ENCODE peak calls at places on chromosome 18, in nine cellular contexts. One of them, this sample, is unnamed.
A peak's percentile ranks its signal among the peaks of the same experiment; 100 is the strongest.

GRCh38 chr18:34592961-34593382 is 117.1 kb upstream of the DTNA start:
- DNase-seq in A549: no peak
- DNase-seq in right lobe of liver: no peak
- DNase-seq in HepG2: no peak
- DNase-seq in ovary: peak; percentile 47
- DNase-seq in NB4: no peak
- DNase-seq in adrenal gland: peak; percentile 61
- DNase-seq in HCT116: no peak
- DNase-seq in prostate gland: peak; percentile 14
- DNase-seq in this sample: no peak

GRCh38 chr18:59008302-59008974 is 131.2 kb upstream of the SEC11C start:
- DNase-seq in HCT116: peak; percentile 26
- DNase-seq in ovary: no peak
- DNase-seq in prostate gland: peak; percentile 58
- DNase-seq in NB4: no peak
- DNase-seq in A549: peak; percentile 94
- DNase-seq in HepG2: no peak
- DNase-seq in adrenal gland: no peak
- DNase-seq in right lobe of liver: no peak
- DNase-seq in this sample: no peak

GRCh38 chr18:21074336-21075323 is 37.0 kb downstream of the ROCK1 start:
- DNase-seq in HCT116: peak; percentile 2
- DNase-seq in A549: no peak
- DNase-seq in right lobe of liver: no peak
- DNase-seq in adrenal gland: no peak
- DNase-seq in prostate gland: peak; percentile 17
- DNase-seq in ovary: no peak
- DNase-seq in HepG2: no peak
- DNase-seq in NB4: no peak
- DNase-seq in this sample: no peak

GRCh38 chr18:80034852-80035406 is 695 bp downstream of the RBFA start:
- DNase-seq in adrenal gland: no peak
- DNase-seq in HCT116: no peak
- DNase-seq in right lobe of liver: no peak
- DNase-seq in A549: no peak
- DNase-seq in NB4: peak; percentile 25
- DNase-seq in HepG2: no peak
- DNase-seq in ovary: no peak
- DNase-seq in prostate gland: no peak
- DNase-seq in this sample: no peak

GRCh38 chr18:11798271-11798670 is 52.9 kb upstream of the CHMP1B start:
- DNase-seq in prostate gland: no peak
- DNase-seq in ovary: no peak
- DNase-seq in NB4: no peak
- DNase-seq in A549: no peak
- DNase-seq in HepG2: peak; percentile 30
- DNase-seq in right lobe of liver: no peak
- DNase-seq in adrenal gland: no peak
- DNase-seq in HCT116: no peak
- DNase-seq in this sample: no peak

GRCh38 chr18:56373601-56374000 is 264.8 kb downstream of the TXNL1 start:
- DNase-seq in NB4: no peak
- DNase-seq in adrenal gland: no peak
- DNase-seq in ovary: no peak
- DNase-seq in HepG2: no peak
- DNase-seq in right lobe of liver: no peak
- DNase-seq in HCT116: no peak
- DNase-seq in prostate gland: no peak
- DNase-seq in A549: no peak
- DNase-seq in this sample: no peak

GRCh38 chr18:78721986-78722385 is 257.6 kb upstream of the SALL3 start:
- DNase-seq in NB4: no peak
- DNase-seq in ovary: no peak
- DNase-seq in HepG2: no peak
- DNase-seq in right lobe of liver: peak; percentile 20
- DNase-seq in prostate gland: no peak
- DNase-seq in HCT116: no peak
- DNase-seq in adrenal gland: no peak
- DNase-seq in A549: no peak
- DNase-seq in this sample: no peak

GRCh38 chr18:13298262-13298661 is 79.7 kb downstream of the LDLRAD4 start:
- DNase-seq in ovary: no peak
- DNase-seq in right lobe of liver: no peak
- DNase-seq in A549: no peak
- DNase-seq in adrenal gland: no peak
- DNase-seq in NB4: no peak
- DNase-seq in HCT116: no peak
- DNase-seq in prostate gland: no peak
- DNase-seq in HepG2: no peak
- DNase-seq in this sample: no peak

GRCh38 chr18:72738136-72738535 is 129.7 kb downstream of the NETO1 start:
- DNase-seq in ovary: no peak
- DNase-seq in A549: no peak
- DNase-seq in NB4: no peak
- DNase-seq in adrenal gland: no peak
- DNase-seq in prostate gland: no peak
- DNase-seq in HCT116: no peak
- DNase-seq in right lobe of liver: no peak
- DNase-seq in HepG2: no peak
- DNase-seq in this sample: no peak

GRCh38 chr18:63155910-63156773 is 163.4 kb downstream of the BCL2 start:
- DNase-seq in ovary: no peak
- DNase-seq in A549: no peak
- DNase-seq in adrenal gland: no peak
- DNase-seq in prostate gland: no peak
- DNase-seq in NB4: no peak
- DNase-seq in HCT116: no peak
- DNase-seq in HepG2: no peak
- DNase-seq in right lobe of liver: no peak
- DNase-seq in this sample: no peak

GRCh38 chr18:70195852-70196434 is 9.5 kb downstream of the RTTN start:
- DNase-seq in adrenal gland: peak; percentile 20
- DNase-seq in ovary: no peak
- DNase-seq in right lobe of liver: no peak
- DNase-seq in HepG2: peak; percentile 35
- DNase-seq in NB4: peak; percentile 53
- DNase-seq in A549: peak; percentile 62
- DNase-seq in prostate gland: peak; percentile 10
- DNase-seq in HCT116: no peak
- DNase-seq in this sample: no peak

GRCh38 chr18:45621068-45621511 is 5.8 kb downstream of the SLC14A2 start:
- DNase-seq in NB4: peak; percentile 57
- DNase-seq in HepG2: peak; percentile 14
- DNase-seq in right lobe of liver: no peak
- DNase-seq in adrenal gland: peak; percentile 44
- DNase-seq in A549: peak; percentile 22
- DNase-seq in prostate gland: no peak
- DNase-seq in HCT116: peak; percentile 28
- DNase-seq in ovary: peak; percentile 44
- DNase-seq in this sample: no peak

GRCh38 chr18:36152781-36153180 is 23.1 kb downstream of the ELP2 start:
- DNase-seq in HCT116: no peak
- DNase-seq in right lobe of liver: no peak
- DNase-seq in adrenal gland: no peak
- DNase-seq in NB4: no peak
- DNase-seq in ovary: no peak
- DNase-seq in A549: no peak
- DNase-seq in prostate gland: no peak
- DNase-seq in HepG2: no peak
- DNase-seq in this sample: no peak

GRCh38 chr18:26103579-26103978 is 13.2 kb upstream of the SS18 start:
- DNase-seq in adrenal gland: no peak
- DNase-seq in prostate gland: no peak
- DNase-seq in right lobe of liver: no peak
- DNase-seq in HCT116: peak; percentile 43
- DNase-seq in HepG2: peak; percentile 4
- DNase-seq in A549: peak; percentile 39
- DNase-seq in ovary: no peak
- DNase-seq in NB4: peak; percentile 18
- DNase-seq in this sample: no peak

DNA sequence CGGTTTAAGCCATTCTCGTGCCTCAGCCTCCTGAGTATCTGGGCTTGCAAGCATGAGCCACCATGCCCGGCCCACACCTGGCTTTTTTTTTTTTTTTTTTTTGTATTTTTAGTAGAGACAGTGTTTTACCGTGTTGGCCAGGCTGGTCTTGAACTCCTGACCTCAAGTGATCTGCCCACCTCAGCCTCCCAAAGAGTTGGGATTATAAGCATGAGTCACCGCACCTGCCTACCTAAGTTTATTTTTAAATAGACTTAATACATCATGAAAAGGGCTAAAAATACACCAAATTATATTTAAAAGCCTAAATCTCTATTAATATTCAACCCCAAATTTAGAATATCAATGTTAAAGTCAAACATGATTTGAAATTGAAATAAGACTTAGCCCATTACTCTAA is 250.8 kb upstream of the MC4R start:
- DNase-seq in prostate gland: no peak
- DNase-seq in right lobe of liver: no peak
- DNase-seq in ovary: no peak
- DNase-seq in A549: no peak
- DNase-seq in NB4: no peak
- DNase-seq in HepG2: no peak
- DNase-seq in HCT116: no peak
- DNase-seq in adrenal gland: no peak
- DNase-seq in this sample: no peak
- H3K4me3 ChIP-seq in prostate gland: no peak overlapping the region
- H3K4me3 ChIP-seq in right lobe of liver: no peak overlapping the region
- H3K4me3 ChIP-seq in ovary: no peak overlapping the region
- H3K4me3 ChIP-seq in A549: no peak overlapping the region
- H3K4me3 ChIP-seq in NB4: no peak overlapping the region
- H3K4me3 ChIP-seq in HepG2: no peak overlapping the region
- H3K4me3 ChIP-seq in HCT116: no peak overlapping the region
- H3K4me3 ChIP-seq in adrenal gland: no peak overlapping the region
- H3K4me3 ChIP-seq in this sample: no peak overlapping the region

GRCh38 chr18:7566244-7566586 is 901 bp upstream of the PTPRM start:
- DNase-seq in HepG2: no peak
- DNase-seq in right lobe of liver: no peak
- DNase-seq in NB4: no peak
- DNase-seq in A549: no peak
- DNase-seq in prostate gland: no peak
- DNase-seq in ovary: no peak
- DNase-seq in HCT116: no peak
- DNase-seq in adrenal gland: no peak
- DNase-seq in this sample: no peak

GRCh38 chr18:7565677-7566076 is 1.4 kb upstream of the PTPRM start:
- DNase-seq in adrenal gland: no peak
- DNase-seq in A549: no peak
- DNase-seq in NB4: no peak
- DNase-seq in right lobe of liver: no peak
- DNase-seq in HepG2: no peak
- DNase-seq in HCT116: no peak
- DNase-seq in prostate gland: no peak
- DNase-seq in ovary: no peak
- DNase-seq in this sample: no peak

GRCh38 chr18:7568426-7568825 is 1.3 kb downstream of the PTPRM start:
- DNase-seq in A549: no peak
- DNase-seq in prostate gland: peak; percentile 40
- DNase-seq in ovary: peak; percentile 69
- DNase-seq in HCT116: no peak
- DNase-seq in NB4: no peak
- DNase-seq in adrenal gland: peak; percentile 41
- DNase-seq in HepG2: peak; percentile 33
- DNase-seq in right lobe of liver: peak; percentile 67
- DNase-seq in this sample: no peak

GRCh38 chr18:7566587-7567486 is at the start of gene PTPRM:
- DNase-seq in prostate gland: peak; percentile 80
- DNase-seq in HCT116: peak; percentile 1
- DNase-seq in NB4: peak; percentile 62
- DNase-seq in adrenal gland: peak; percentile 92
- DNase-seq in A549: peak; percentile 65
- DNase-seq in ovary: peak; percentile 88
- DNase-seq in HepG2: peak; percentile 47
- DNase-seq in right lobe of liver: peak; percentile 89
- DNase-seq in this sample: peak; percentile 83

GRCh38 chr18:7567487-7568425 is 640 bp downstream of the PTPRM start:
- DNase-seq in adrenal gland: peak; percentile 61
- DNase-seq in NB4: no peak
- DNase-seq in HepG2: no peak
- DNase-seq in ovary: peak; percentile 74
- DNase-seq in A549: peak; percentile 51
- DNase-seq in prostate gland: peak; percentile 28
- DNase-seq in HCT116: no peak
- DNase-seq in right lobe of liver: peak; percentile 67
- DNase-seq in this sample: peak; percentile 56
- TF ChIP-seq POLR2A in adrenal gland: peak; percentile 77
- TF ChIP-seq POLR2A in NB4: no peak
- TF ChIP-seq POLR2A in HepG2: peak; percentile 15
- TF ChIP-seq POLR2A in ovary: no peak
- TF ChIP-seq POLR2A in A549: no peak
- TF ChIP-seq POLR2A in prostate gland: no peak
- TF ChIP-seq POLR2A in HCT116: no peak
- TF ChIP-seq POLR2A in right lobe of liver: no peak
- TF ChIP-seq POLR2A in this sample: no peak

GRCh38 chr18:76314496-76314895 is 180.5 kb downstream of the ZNF516 start:
- DNase-seq in prostate gland: no peak
- DNase-seq in adrenal gland: no peak
- DNase-seq in NB4: no peak
- DNase-seq in HepG2: peak; percentile 11
- DNase-seq in ovary: no peak
- DNase-seq in right lobe of liver: no peak
- DNase-seq in HCT116: no peak
- DNase-seq in A549: no peak
- DNase-seq in this sample: no peak
- H3K4me3 ChIP-seq in prostate gland: no peak overlapping the region
- H3K4me3 ChIP-seq in adrenal gland: no peak overlapping the region
- H3K4me3 ChIP-seq in NB4: no peak overlapping the region
- H3K4me3 ChIP-seq in HepG2: no peak overlapping the region
- H3K4me3 ChIP-seq in ovary: no peak overlapping the region
- H3K4me3 ChIP-seq in right lobe of liver: no peak overlapping the region
- H3K4me3 ChIP-seq in HCT116: no peak overlapping the region
- H3K4me3 ChIP-seq in A549: no peak overlapping the region
- H3K4me3 ChIP-seq in this sample: no peak overlapping the region

DNA sequence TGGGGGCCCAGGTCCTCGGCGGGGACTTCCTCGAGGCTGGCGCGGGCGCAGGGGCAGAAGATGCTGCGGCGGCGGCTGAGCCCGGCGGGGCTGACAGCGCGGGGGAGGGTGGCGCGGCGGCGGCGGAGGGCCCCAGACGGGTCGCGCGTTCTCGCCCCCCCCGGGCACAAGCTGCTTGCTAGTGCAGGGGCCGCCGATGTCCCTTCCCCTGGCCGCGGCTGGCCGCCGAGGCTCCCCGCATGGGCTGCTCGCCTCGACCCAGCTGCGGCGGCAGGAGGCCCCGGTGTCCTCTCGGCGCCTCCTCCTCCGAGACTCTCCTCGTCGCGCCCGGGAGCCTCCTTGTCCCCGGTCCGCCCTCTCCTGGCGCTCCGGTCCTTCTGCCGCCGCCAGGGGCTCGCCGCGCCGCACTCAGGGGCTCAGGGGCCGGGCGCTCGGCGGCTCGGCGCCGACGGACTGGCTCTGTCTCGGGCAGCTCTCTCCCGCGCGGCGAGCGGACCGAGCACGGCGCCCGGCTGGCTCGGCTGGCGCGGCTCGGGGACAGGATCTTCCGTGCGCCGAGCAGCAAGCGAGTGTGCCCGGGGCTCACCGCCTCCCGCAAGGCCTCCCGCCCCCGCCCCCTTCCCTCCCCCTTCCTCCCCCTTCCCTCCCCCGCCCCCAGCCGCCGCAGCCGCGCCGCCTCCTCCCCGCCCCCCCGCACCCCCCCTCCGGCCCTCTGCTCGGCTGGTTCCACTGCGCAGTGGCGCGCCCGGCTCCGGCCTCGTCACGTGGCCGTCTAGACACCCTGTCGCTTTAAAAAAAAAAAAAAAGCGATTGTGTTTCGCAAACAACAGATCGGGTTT is 902 bp upstream of the SMAD7 start:
- DNase-seq in A549: peak; percentile 86
- DNase-seq in NB4: peak; percentile 90
- DNase-seq in HCT116: no peak
- DNase-seq in HepG2: peak; percentile 82
- DNase-seq in ovary: peak; percentile 91
- DNase-seq in prostate gland: peak; percentile 85
- DNase-seq in right lobe of liver: peak; percentile 93
- DNase-seq in adrenal gland: peak; percentile 90
- DNase-seq in this sample: peak; percentile 85
- TF ChIP-seq POLR2A in A549: peak; percentile 72
- TF ChIP-seq POLR2A in NB4: peak; percentile 34
- TF ChIP-seq POLR2A in HCT116: no peak
- TF ChIP-seq POLR2A in HepG2: peak; percentile 27
- TF ChIP-seq POLR2A in ovary: peak; percentile 59
- TF ChIP-seq POLR2A in prostate gland: peak; percentile 89
- TF ChIP-seq POLR2A in right lobe of liver: peak; percentile 88
- TF ChIP-seq POLR2A in adrenal gland: peak; percentile 84
- TF ChIP-seq POLR2A in this sample: peak; percentile 74